ENCODE peak calls at places on chromosomes 12 and 14, in nine cellular contexts. W is AG10803, B is SIG-M5, D is RPMI7951, Y is amygdala, H is caudate nucleus, Z is SW 1271, L is NCI-H345, V is aorta. G is an unnamed sample.

GRCh38 chr14:35351897-35352273 is 52.7 kb downstream of the NFKBIA start:
- DNase-seq in W (no peak), B (no peak), D (no peak), Y (no peak), H (no peak), Z (no peak), L (no peak), V (no peak), G (no peak)

GRCh38 chr14:60753264-60754126 is 18.9 kb downstream of the MNAT1 start:
- DNase-seq in W (peak), B (peak), D (peak), Y (no peak), H (no peak), Z (no peak), L (no peak), V (no peak), G (no peak)

GRCh38 chr12:27733052-27733656 is 22.5 kb downstream of the MRPS35 start:
- DNase-seq in W (peak), B (no peak), D (peak), Y (no peak), H (no peak), Z (no peak), L (peak), V (no peak), G (peak)

GRCh38 chr12:99111600-99111999 is 466.5 kb downstream of the APAF1 start:
- DNase-seq in W (no peak), B (no peak), D (no peak), Y (no peak), H (no peak), Z (no peak), L (peak), V (no peak), G (no peak)

GRCh38 chr14:23141706-23142467 is 22.8 kb upstream of the CEBPE start:
- DNase-seq in W (peak), B (no peak), D (peak), Y (no peak), H (no peak), Z (no peak), L (peak), V (peak), G (peak)

GRCh38 chr12:53069621-53070410 is 9.4 kb downstream of the SPRYD3 start:
- DNase-seq in W (no peak), B (no peak), D (no peak), Y (no peak), H (no peak), Z (no peak), L (no peak), V (peak), G (no peak)

GRCh38 chr12:128388461-128388921 is 121.5 kb downstream of the TMEM132C start:
- DNase-seq in W (no peak), B (no peak), D (no peak), Y (no peak), H (no peak), Z (no peak), L (no peak), V (no peak), G (no peak)

GRCh38 chr12:57874166-57875108 is 27.9 kb upstream of the CTDSP2 start:
- DNase-seq in W (no peak), B (no peak), D (no peak), Y (no peak), H (no peak), Z (no peak), L (no peak), V (no peak), G (no peak)

GRCh38 chr12:59811991-59812390 is 216.2 kb downstream of the SLC16A7 start:
- DNase-seq in W (no peak), B (no peak), D (no peak), Y (no peak), H (no peak), Z (no peak), L (no peak), V (no peak), G (no peak)

GRCh38 chr14:50008562-50009355 is 107.6 kb downstream of the VCPKMT start:
- DNase-seq in W (no peak), B (no peak), D (no peak), Y (no peak), H (no peak), Z (no peak), L (no peak), V (no peak), G (no peak)

GRCh38 chr12:91418691-91419090 is 236.1 kb upstream of the DCN start:
- DNase-seq in W (no peak), B (no peak), D (no peak), Y (no peak), H (no peak), Z (no peak), L (no peak), V (no peak), G (no peak)

GRCh38 chr14:30153662-30154061 is 226.0 kb upstream of the PRKD1 start:
- DNase-seq in W (peak), B (no peak), D (no peak), Y (no peak), H (no peak), Z (no peak), L (no peak), V (no peak), G (no peak)

GRCh38 chr14:23492618-23493272 is 23.2 kb downstream of the NGDN start:
- DNase-seq in W (peak), B (no peak), D (no peak), Y (no peak), H (no peak), Z (no peak), L (no peak), V (no peak), G (peak)